ENCODE peak calls at places on chromosomes 11 and 22, in seven cellular contexts. C is T-cell; H is activated CD4-positive, alpha-beta T cell treated with anti-CD3 and anti-CD28 coated beads, Interleukin-2, amount 50 U/mL, for 24 hours; I is left cardiac atrium; S is hepatocyte; B is heart left ventricle; P is frontal cortex. A is an unnamed sample.

GRCh38 chr22:36160499-36160942 is at the start of gene APOL3:
- DNase-seq in I (peak), H (peak), P (no peak), S (no peak), B (peak), C (peak), A (peak)

GRCh38 chr22:31639640-31640039 is 22.4 kb downstream of the PISD start:
- DNase-seq in B (no peak), P (no peak), I (no peak), H (no peak), S (no peak), C (no peak), A (no peak)

GRCh38 chr11:71309181-71309580 is 56.8 kb upstream of the SHANK2 start:
- DNase-seq in S (no peak), I (no peak), H (no peak), C (no peak), B (no peak), P (no peak), A (no peak)

GRCh38 chr11:23233075-23233474 is 372.8 kb upstream of the CCDC179 start:
- DNase-seq in H (no peak), S (no peak), P (no peak), C (no peak), I (no peak), B (no peak), A (no peak)

GRCh38 chr22:23393721-23394320 is 186.3 kb downstream of the IGLL1 start:
- DNase-seq in C (no peak), H (no peak), S (no peak), I (no peak), B (no peak), P (no peak), A (no peak)

GRCh38 chr11:129769059-129769458 is 46.6 kb upstream of the TMEM45B start:
- DNase-seq in H (no peak), I (no peak), P (no peak), S (no peak), C (no peak), B (no peak), A (no peak)

GRCh38 chr11:72278911-72279310 is 34.9 kb upstream of the PHOX2A start:
- DNase-seq in I (no peak), C (no peak), S (no peak), P (no peak), B (no peak), H (no peak), A (no peak)

GRCh38 chr22:31958625-31959239 is 14.4 kb downstream of the YWHAH start:
- DNase-seq in S (no peak), B (no peak), P (no peak), I (no peak), C (no peak), H (no peak), A (no peak)

GRCh38 chr22:19497245-19497644 is 17.5 kb downstream of the CDC45 start:
- DNase-seq in H (no peak), P (no peak), C (no peak), I (no peak), B (no peak), S (no peak), A (no peak)

A was measured in naive B cell.